ENCODE peak calls at places on chromosomes 3 and 15, in four cellular contexts. S, L, N and X are unnamed samples.
A peak's percentile ranks its signal among the peaks of the same experiment; 100 is the strongest.

GRCh38 chr3:132840201-132840700 is 118.0 kb upstream of the NPHP3 start:
- DNase-seq in S (no peak), L (no peak), N (no peak), X (no peak)

GRCh38 chr3:115217678-115218451 is 70.8 kb upstream of the ZBTB20 start:
- DNase-seq in N (peak; percentile 77), S (peak; percentile 70), L (no peak), X (peak; percentile 32)

GRCh38 chr15:26260517-26261133 is 397.5 kb upstream of the ATP10A start:
- DNase-seq in N (peak; percentile 31), L (no peak), S (peak; percentile 81), X (no peak)

GRCh38 chr15:42494998-42495360 is 455 bp upstream of the SNAP23 start:
- DNase-seq in S (peak; percentile 11), N (peak; percentile 26), L (no peak), X (peak; percentile 57)

GRCh38 chr15:48644827-48645557 is 517 bp downstream of the FBN1 start:
- DNase-seq in S (peak; percentile 89), N (peak; percentile 58), L (peak; percentile 49), X (peak; percentile 43)

GRCh38 chr3:188661801-188662200 is 507.8 kb downstream of the LPP start:
- DNase-seq in L (no peak), S (no peak), N (no peak), X (no peak)

GRCh38 chr3:126267169-126267975 is 87.0 kb upstream of the ALDH1L1 start:
- DNase-seq in L (peak; percentile 81), S (peak; percentile 97), N (peak; percentile 75), X (peak; percentile 85)

GRCh38 chr15:56325186-56325585 is 40.0 kb upstream of the TEX9 start:
- DNase-seq in L (no peak), N (peak; percentile 9), S (no peak), X (peak; percentile 44)

GRCh38 chr3:158057666-158058065 is 48.6 kb downstream of the SHOX2 start:
- DNase-seq in S (no peak), L (no peak), N (no peak), X (no peak)

GRCh38 chr15:51060058-51060598 is 34.6 kb downstream of the TNFAIP8L3 start:
- DNase-seq in S (no peak), L (no peak), N (no peak), X (no peak)

GRCh38 chr3:196941846-196942225 is 492 bp downstream of the NCBP2 start:
- DNase-seq in N (no peak), L (peak; percentile 30), S (peak; percentile 79), X (peak; percentile 50)

GRCh38 chr3:88809993-88810392 is 297.4 kb upstream of the EPHA3 start:
- DNase-seq in N (no peak), S (no peak), L (no peak), X (no peak)

GRCh38 chr3:152315623-152316022 is 46.9 kb downstream of the MBNL1 start:
- DNase-seq in L (no peak), S (no peak), N (no peak), X (no peak)

GRCh38 chr3:129001101-129001816 is at the start of gene EFCC1:
- DNase-seq in L (peak; percentile 85), S (peak; percentile 92), N (no peak), X (no peak)

GRCh38 chr3:113606539-113607218 is 74.3 kb downstream of the SIDT1 start:
- DNase-seq in S (no peak), N (no peak), L (no peak), X (no peak)

GRCh38 chr15:39110746-39111145 is 470.1 kb upstream of the THBS1 start:
- DNase-seq in N (no peak), S (no peak), L (no peak), X (no peak)

GRCh38 chr3:101632586-101632985 is 44.3 kb downstream of the ZBTB11 start:
- DNase-seq in S (no peak), N (no peak), L (no peak), X (no peak)

GRCh38 chr15:20642054-20642767 is 100.6 kb upstream of the GOLGA6L6 start:
- DNase-seq in N (no peak), L (no peak), S (no peak), X (no peak)

GRCh38 chr3:58005662-58006061 is 2.6 kb upstream of the FLNB start:
- DNase-seq in L (no peak), N (peak; percentile 55), S (no peak), X (peak; percentile 79)

GRCh38 chr3:142660379-142660778 is 63.5 kb upstream of the TRPC1 start:
- DNase-seq in N (no peak), L (no peak), S (no peak), X (no peak)

DNA sequence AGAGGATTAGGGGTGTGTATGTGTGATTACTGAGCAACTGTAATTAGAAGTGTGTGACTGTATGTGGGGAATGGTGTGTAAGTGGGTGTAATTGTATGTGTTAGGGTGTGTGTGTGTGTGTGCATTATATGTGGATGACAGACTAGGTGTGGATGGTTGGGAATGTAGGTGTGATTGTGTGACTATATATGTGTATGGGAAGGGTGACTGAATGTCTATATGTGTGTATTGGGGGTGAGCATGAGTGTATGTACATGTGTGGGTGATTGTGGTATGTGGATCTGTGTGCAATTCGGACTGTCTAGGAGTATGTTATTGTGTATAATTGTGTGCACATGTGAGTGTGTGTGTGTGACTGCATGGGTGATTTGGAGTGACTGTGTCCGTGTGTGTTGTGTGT is 43.2 kb upstream of the SMAD6 start:
- DNase-seq in S (no peak), N (no peak), L (no peak), X (no peak)
- H3K27ac ChIP-seq in S (no peak overlapping the region), N (no peak overlapping the region), L (peak overlapping the region; percentile 75), X (no peak overlapping the region)

GRCh38 chr3:54433846-54434245 is 311.5 kb downstream of the CACNA2D3 start:
- DNase-seq in S (peak; percentile 80), N (peak; percentile 39), L (no peak), X (no peak)
- TF ChIP-seq CTCF in S (peak; percentile 71), N (no peak), L (no peak), X (no peak)

DNA sequence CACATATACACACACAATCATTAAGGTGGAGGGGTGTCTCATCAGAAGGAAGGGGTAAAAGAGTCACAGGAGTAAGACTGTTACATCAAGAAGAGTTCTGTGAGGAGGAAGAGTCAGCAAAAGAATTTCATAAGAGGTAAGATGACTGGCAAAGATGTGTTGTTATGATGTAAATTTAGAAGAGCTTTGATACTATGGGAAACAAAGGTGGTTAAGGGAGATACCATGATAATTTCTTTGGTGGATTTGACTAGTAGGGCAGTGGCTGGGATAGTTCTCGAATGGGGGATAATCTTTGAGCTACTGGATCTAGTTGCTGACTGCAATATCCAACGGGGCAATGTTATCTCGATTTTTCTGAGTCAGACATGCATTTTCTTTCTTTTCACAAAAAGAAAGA is 61.6 kb downstream of the STAG1 start:
- DNase-seq in S (no peak), L (no peak), N (no peak), X (no peak)
- H3K27ac ChIP-seq in S (no peak overlapping the region), L (no peak overlapping the region), N (no peak overlapping the region), X (no peak overlapping the region)

DNA sequence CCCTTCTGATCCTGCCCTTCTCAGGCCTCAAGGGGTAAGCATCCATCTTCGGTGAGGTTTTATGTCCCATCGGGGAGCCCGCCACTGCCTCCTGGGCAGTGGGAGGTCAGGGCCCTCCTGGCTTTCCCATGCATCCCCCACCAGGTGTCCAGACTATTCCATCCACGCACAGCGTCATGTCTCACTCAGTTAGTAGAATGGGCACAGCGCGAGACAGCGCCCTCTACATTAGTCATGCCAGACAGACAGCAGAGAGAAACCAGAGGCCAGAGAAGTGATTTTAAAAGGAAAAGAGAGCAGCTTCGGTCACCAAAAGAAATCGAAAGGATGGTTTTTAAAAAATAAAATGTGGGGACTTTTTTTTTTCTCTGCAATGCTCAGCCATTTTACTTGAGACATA is 49.8 kb downstream of the ZDHHC3 start:
- DNase-seq in S (peak; percentile 28), N (no peak), L (no peak), X (no peak)
- TF ChIP-seq CTCF in S (peak; percentile 46), N (no peak), L (no peak), X (no peak)

DNA sequence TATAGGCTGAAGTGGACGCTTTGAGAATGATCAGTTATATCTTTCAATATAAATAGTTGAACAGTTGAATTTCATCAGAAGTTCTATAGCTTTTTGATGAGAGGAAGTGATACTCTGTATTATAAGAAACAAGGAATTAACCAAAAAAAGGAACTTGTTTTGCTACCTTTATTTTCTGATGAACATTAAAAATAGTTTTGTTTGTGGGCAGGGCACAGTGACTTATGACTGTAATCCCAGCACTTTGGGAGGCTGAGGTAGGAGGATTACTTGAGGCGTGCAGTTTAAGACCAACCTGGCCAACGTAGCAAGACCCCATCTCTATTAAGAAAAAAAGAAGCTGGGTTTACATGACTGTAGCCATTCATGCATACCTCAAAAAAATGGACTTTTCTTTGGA is 16.7 kb downstream of the BLOC1S6 start:
- DNase-seq in S (no peak), L (no peak), N (no peak), X (no peak)
- H3K27ac ChIP-seq in S (no peak overlapping the region), L (no peak overlapping the region), N (no peak overlapping the region), X (no peak overlapping the region)

GRCh38 chr3:171790898-171791694 is 19.2 kb downstream of the PLD1 start:
- DNase-seq in L (no peak), N (no peak), S (no peak), X (no peak)

GRCh38 chr3:171790574-171790897 is 19.7 kb downstream of the PLD1 start:
- DNase-seq in N (no peak), L (no peak), S (no peak), X (no peak)

GRCh38 chr3:171788546-171789351 is 21.5 kb downstream of the PLD1 start:
- DNase-seq in S (no peak), N (no peak), L (no peak), X (peak; percentile 56)

GRCh38 chr3:171791695-171792082 is 18.6 kb downstream of the PLD1 start:
- DNase-seq in L (no peak), N (no peak), S (no peak), X (peak; percentile 54)

DNA sequence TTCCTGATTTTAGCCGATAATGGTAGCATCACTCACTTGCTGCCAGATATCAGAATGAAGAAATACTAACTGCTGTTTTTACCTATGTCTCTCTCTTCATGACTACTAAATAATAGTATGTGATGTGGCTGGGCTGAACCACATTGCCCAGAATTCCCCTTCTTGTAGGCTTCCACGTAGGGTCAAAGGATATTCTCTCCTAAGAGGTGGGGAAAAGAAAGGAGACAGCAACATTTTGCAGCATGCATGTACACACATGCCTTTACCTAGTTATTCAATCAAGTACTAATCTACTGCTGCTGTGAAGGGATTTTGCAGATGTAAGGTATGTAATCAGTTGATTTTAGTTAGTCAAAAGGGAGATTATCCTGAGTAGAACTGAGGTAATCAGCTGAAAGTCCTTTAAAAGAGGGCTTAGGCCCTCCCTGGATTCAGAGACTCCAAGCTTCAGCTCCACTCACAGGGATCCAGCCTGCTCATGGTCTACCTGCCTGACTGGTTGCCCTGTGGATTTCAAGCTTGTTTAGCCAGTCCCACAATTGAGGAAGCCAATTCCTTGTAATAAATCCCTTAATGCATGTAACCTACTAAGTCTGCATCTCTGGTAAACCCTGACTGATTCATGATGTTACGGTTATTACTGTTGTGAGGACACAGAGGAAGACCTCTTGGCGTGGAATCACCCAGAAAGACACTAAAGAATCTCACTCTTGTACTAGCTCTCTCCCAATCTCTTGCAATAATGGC is 20.4 kb downstream of the PLD1 start:
- DNase-seq in S (peak; percentile 29), N (no peak), L (no peak), X (no peak)
- TF ChIP-seq CTCF in S (no peak), N (no peak), L (no peak), X (no peak)